ENCODE peak calls at places on chromosome 21, in five cellular contexts. J is mammary epithelial cell; B is stomach; S is effector memory CD4-positive, alpha-beta T cell; R is HCT116. Z is an unnamed sample.

GRCh38 chr21:35172231-35172630 is 123.1 kb upstream of the RUNX1 start:
- DNase-seq in J (no peak), R (no peak), S (no peak), B (no peak), Z (no peak)

GRCh38 chr21:21373969-21374368 is 375.8 kb downstream of the NCAM2 start:
- DNase-seq in J (no peak), R (no peak), B (no peak), S (no peak), Z (no peak)

GRCh38 chr21:16420086-16420724 is 690.4 kb downstream of the USP25 start:
- DNase-seq in B (peak; percentile 42), R (no peak), S (no peak), J (peak; percentile 62), Z (no peak)

GRCh38 chr21:46051821-46052675 is 45.9 kb upstream of the COL6A2 start:
- DNase-seq in S (no peak), B (no peak), J (no peak), R (no peak), Z (no peak)

GRCh38 chr21:34352556-34352955 is 11.2 kb upstream of the KCNE2 start:
- DNase-seq in J (no peak), R (no peak), S (no peak), B (no peak), Z (no peak)

GRCh38 chr21:43712268-43712942 is 6.5 kb upstream of the PDXK start:
- DNase-seq in B (peak; percentile 84), J (peak; percentile 66), S (no peak), R (peak; percentile 72), Z (no peak)

GRCh38 chr21:18147678-18148077 is 97.0 kb upstream of the CHODL start:
- DNase-seq in S (no peak), B (no peak), J (no peak), R (no peak), Z (no peak)

GRCh38 chr21:46129846-46130651 is 25.3 kb downstream of the FTCD start:
- DNase-seq in R (no peak), B (no peak), J (no peak), S (no peak), Z (no peak)

GRCh38 chr21:46056450-46056903 is 41.4 kb upstream of the COL6A2 start:
- DNase-seq in J (no peak), R (no peak), B (peak; percentile 44), S (no peak), Z (no peak)

GRCh38 chr21:26563977-26564503 is 9.0 kb downstream of the CYYR1 start:
- DNase-seq in R (no peak), S (no peak), B (no peak), J (no peak), Z (no peak)

GRCh38 chr21:30072496-30072895 is 94.1 kb downstream of the CLDN17 start:
- DNase-seq in J (peak; percentile 66), B (peak; percentile 27), R (no peak), S (no peak), Z (peak; percentile 41)

GRCh38 chr21:33206771-33207290 is 22.9 kb upstream of the IFNAR2 start:
- DNase-seq in R (no peak), S (no peak), B (no peak), J (no peak), Z (no peak)

GRCh38 chr21:40622531-40622930 is 224.4 kb downstream of the DSCAM start:
- DNase-seq in B (no peak), S (no peak), J (peak; percentile 10), R (no peak), Z (no peak)

GRCh38 chr21:16342932-16343331 is 613.1 kb downstream of the USP25 start:
- DNase-seq in B (no peak), R (no peak), S (no peak), J (no peak), Z (no peak)

GRCh38 chr21:40640427-40640826 is 206.5 kb downstream of the DSCAM start:
- DNase-seq in B (no peak), R (no peak), S (no peak), J (no peak), Z (no peak)

GRCh38 chr21:45949928-45950739 is 31.4 kb upstream of the COL6A1 start:
- DNase-seq in R (no peak), J (peak; percentile 35), B (no peak), S (no peak), Z (no peak)

GRCh38 chr21:25639167-25639921 is at the start of gene JAM2:
- DNase-seq in B (no peak), S (no peak), J (no peak), R (no peak), Z (no peak)

GRCh38 chr21:17455451-17455850 is 57.4 kb upstream of the CXADR start:
- DNase-seq in J (no peak), S (no peak), B (no peak), R (no peak), Z (no peak)

GRCh38 chr21:46179708-46180078 is 4.6 kb downstream of the SPATC1L start:
- DNase-seq in S (no peak), R (no peak), J (no peak), B (no peak), Z (no peak)

GRCh38 chr21:18529253-18529652 is 125.7 kb upstream of the TMPRSS15 start:
- DNase-seq in J (no peak), R (no peak), S (no peak), B (no peak), Z (no peak)

GRCh38 chr21:15415541-15416261 is 314.1 kb upstream of the USP25 start:
- DNase-seq in B (no peak), R (no peak), S (no peak), J (no peak), Z (no peak)

GRCh38 chr21:34782666-34783365 is 114.0 kb downstream of the CLIC6 start:
- DNase-seq in S (no peak), B (no peak), J (no peak), R (no peak), Z (no peak)

GRCh38 chr21:17612023-17612564 is 607 bp downstream of the BTG3 start:
- DNase-seq in B (peak; percentile 48), J (peak; percentile 83), S (no peak), R (no peak), Z (no peak)

GRCh38 chr21:20661745-20662470 is 336.3 kb upstream of the NCAM2 start:
- DNase-seq in B (no peak), R (no peak), J (no peak), S (no peak), Z (peak; percentile 89)

GRCh38 chr21:32624726-32625125 is 12.5 kb upstream of the CFAP298 start:
- DNase-seq in S (no peak), J (peak; percentile 80), B (no peak), R (peak; percentile 18), Z (no peak)

GRCh38 chr21:46118871-46119564 is 21.1 kb downstream of the COL6A2 start:
- DNase-seq in S (no peak), B (no peak), J (no peak), R (no peak), Z (no peak)

GRCh38 chr21:27622636-27623035 is 655.7 kb upstream of the ADAMTS5 start:
- DNase-seq in R (no peak), J (no peak), S (no peak), B (no peak), Z (no peak)

GRCh38 chr21:25625036-25625435 is 14.0 kb upstream of the JAM2 start:
- DNase-seq in R (no peak), S (no peak), B (no peak), J (no peak), Z (no peak)

GRCh38 chr21:46357684-46358425 is 33.9 kb downstream of the PCNT start:
- DNase-seq in B (no peak), S (no peak), J (no peak), R (no peak), Z (no peak)

DNA sequence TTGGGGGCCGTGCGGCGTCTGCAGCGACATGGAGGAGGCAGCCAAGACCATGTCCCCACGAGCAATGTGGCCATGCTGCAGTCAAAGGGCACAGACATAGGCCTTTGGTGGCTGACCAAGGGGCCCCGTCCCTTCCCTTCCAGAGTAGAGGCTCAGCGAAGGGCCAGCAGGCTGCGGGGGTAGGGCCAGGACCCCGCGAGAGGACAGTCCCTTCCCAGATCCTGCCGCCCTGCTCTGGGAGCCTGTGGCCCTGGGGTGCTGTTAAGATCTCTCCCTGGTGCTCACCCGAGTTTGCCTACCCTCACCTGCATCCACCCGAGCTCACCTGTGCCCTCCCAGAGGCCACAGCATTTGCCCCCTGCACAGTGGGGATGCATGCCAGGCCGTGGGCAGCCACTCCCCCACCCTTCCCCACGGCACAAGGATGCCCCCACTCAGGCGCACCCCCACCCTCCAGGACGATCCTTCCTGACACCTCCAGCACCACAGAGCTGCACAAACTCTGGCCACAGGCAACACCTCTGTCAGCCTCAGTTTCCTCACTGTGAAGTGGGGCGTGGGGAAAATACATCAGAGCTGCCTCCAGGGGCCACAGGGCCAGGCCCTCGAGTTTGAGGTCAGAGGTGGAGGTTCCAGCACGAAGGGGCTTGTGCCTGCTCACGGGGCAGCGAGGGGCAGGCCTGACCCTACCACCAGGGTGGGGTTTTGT is 15.5 kb downstream of the ITGB2 start:
- DNase-seq in R (no peak), B (no peak), S (no peak), J (no peak), Z (no peak)
- H3K27me3 ChIP-seq in R (peaks cover 17% of the 10 kb centered on the region), B (peaks cover 3% of the 10 kb centered on the region), S (no peaks in the 10 kb centered on the region), J (no peaks in the 10 kb centered on the region), Z (no peaks in the 10 kb centered on the region)

GRCh38 chr21:31107871-31108270 is 69.6 kb upstream of the KRTAP19-8 start:
- DNase-seq in S (no peak), J (no peak), B (no peak), R (no peak), Z (no peak)
- H3K27ac ChIP-seq in S (no peak overlapping the region), J (no peak overlapping the region), B (no peak overlapping the region), R (no peak overlapping the region), Z (no peak overlapping the region)

GRCh38 chr21:38990424-38990794 is 184.7 kb downstream of the ETS2 start:
- DNase-seq in R (no peak), S (no peak), J (no peak), B (peak; percentile 36), Z (no peak)

GRCh38 chr21:38988211-38989096 is 182.7 kb downstream of the ETS2 start:
- DNase-seq in J (no peak), B (no peak), S (no peak), R (no peak), Z (no peak)

GRCh38 chr21:38987551-38988210 is 182.0 kb downstream of the ETS2 start:
- DNase-seq in B (no peak), R (no peak), S (no peak), J (no peak), Z (no peak)

GRCh38 chr21:38989745-38990423 is 184.2 kb downstream of the ETS2 start:
- DNase-seq in B (peak; percentile 59), R (no peak), S (no peak), J (peak; percentile 91), Z (no peak)

GRCh38 chr21:38989097-38989744 is 183.5 kb downstream of the ETS2 start:
- DNase-seq in B (no peak), J (no peak), S (no peak), R (no peak), Z (no peak)
- H3K4me1 ChIP-seq in B (peaks cover 34% of the 10 kb centered on the region), J (peaks cover 54% of the 10 kb centered on the region), S (no peaks in the 10 kb centered on the region), R (peaks cover 9% of the 10 kb centered on the region), Z (peaks cover 11% of the 10 kb centered on the region)

DNA sequence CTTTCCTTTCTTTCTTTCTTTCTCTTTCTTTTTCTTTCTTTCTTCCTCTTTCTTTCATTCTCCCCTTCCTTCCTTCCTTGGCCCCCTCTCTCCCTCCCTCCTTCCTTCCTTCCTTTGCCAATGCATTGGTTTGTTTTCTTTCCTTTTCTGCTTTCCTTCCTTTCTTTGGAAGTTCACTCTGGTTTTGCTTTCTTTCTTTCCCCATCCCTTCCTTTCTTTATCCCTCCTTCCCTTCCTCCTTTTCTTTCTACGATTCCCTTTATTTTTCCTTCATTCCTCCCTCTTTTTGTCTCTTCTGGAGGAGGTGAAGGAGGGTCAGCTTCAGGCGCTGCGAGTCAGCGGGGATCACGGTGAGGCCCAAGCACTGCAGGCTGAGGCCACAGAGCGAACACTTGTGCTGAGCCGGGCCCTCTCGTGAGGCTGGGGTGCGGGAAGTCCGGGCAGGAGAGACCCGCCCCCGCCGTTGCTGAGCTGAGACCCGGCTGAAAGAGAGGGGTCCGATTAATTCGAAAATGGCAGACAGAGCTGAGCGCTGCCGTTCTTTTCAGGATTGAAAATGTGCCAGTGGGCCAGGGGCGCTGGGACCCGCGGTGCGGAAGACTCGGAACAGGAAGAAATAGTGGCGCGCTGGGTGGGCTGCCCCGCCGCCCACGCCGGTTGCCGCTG is 1.5 kb downstream of the SIM2 start:
- DNase-seq in J (no peak), S (no peak), R (no peak), B (no peak), Z (no peak)
- H3K27me3 ChIP-seq in J (peaks cover 93% of the 10 kb centered on the region), S (peaks cover 58% of the 10 kb centered on the region), R (no peaks in the 10 kb centered on the region), B (peaks cover 100% of the 10 kb centered on the region), Z (peaks cover 98% of the 10 kb centered on the region)